ENCODE peak calls at places on chromosomes 5 and 9, in six cellular contexts. M is PC-3; U is thyroid gland; R is CD8-positive, alpha-beta T cell; L is osteocyte; W is upper lobe of right lung. F is an unnamed sample.

GRCh38 chr5:169013208-169013728 is 287.7 kb downstream of the SLIT3 start:
- DNase-seq in W (no peak), M (no peak), L (no peak), R (no peak), U (no peak), F (no peak)

GRCh38 chr9:89022071-89022721 is 30.9 kb downstream of the S1PR3 start:
- DNase-seq in M (peak), R (no peak), L (no peak), U (peak), W (peak), F (no peak)

GRCh38 chr9:126376311-126376902 is 49.8 kb downstream of the MVB12B start:
- DNase-seq in R (no peak), L (no peak), M (no peak), W (no peak), U (no peak), F (peak)

GRCh38 chr5:72501475-72501874 is 5.7 kb downstream of the ZNF366 start:
- DNase-seq in U (no peak), L (no peak), M (no peak), W (no peak), R (no peak), F (no peak)

GRCh38 chr9:34253460-34253837 is 74.6 kb downstream of the UBAP1 start:
- DNase-seq in M (peak), W (no peak), L (no peak), R (no peak), U (no peak), F (no peak)

GRCh38 chr9:96071245-96072124 is 196.0 kb downstream of the ERCC6L2 start:
- DNase-seq in U (peak), W (no peak), M (peak), L (no peak), R (no peak), F (no peak)

GRCh38 chr5:131999471-131999931 is 12.0 kb downstream of the ACSL6 start:
- DNase-seq in W (peak), R (no peak), L (no peak), M (no peak), U (no peak), F (no peak)

GRCh38 chr5:139574641-139575312 is 13.6 kb downstream of the UBE2D2 start:
- DNase-seq in L (no peak), U (no peak), M (peak), R (no peak), W (no peak), F (no peak)

GRCh38 chr9:69996947-69997346 is 46.7 kb upstream of the MAMDC2 start:
- DNase-seq in R (no peak), U (peak), M (no peak), W (no peak), L (no peak), F (no peak)

GRCh38 chr5:142753114-142753764 is 16.9 kb upstream of the ARHGAP26 start:
- DNase-seq in L (no peak), U (peak), W (peak), M (peak), R (no peak), F (no peak)

GRCh38 chr5:10202089-10202753 is 47.5 kb downstream of the ATPSCKMT start:
- DNase-seq in M (no peak), L (no peak), R (no peak), U (no peak), W (no peak), F (no peak)

GRCh38 chr5:76724871-76725270 is 8.9 kb downstream of the F2R start:
- DNase-seq in L (no peak), R (no peak), M (no peak), W (no peak), U (no peak), F (no peak)

GRCh38 chr5:17127743-17128231 is 89.6 kb upstream of the BASP1 start:
- DNase-seq in M (peak), L (no peak), W (no peak), R (no peak), U (no peak), F (no peak)

GRCh38 chr5:98314262-98314661 is 459.2 kb upstream of the RGMB start:
- DNase-seq in U (no peak), L (no peak), R (no peak), M (peak), W (no peak), F (no peak)

GRCh38 chr5:94785111-94785510 is 166.6 kb downstream of the SLF1 start:
- DNase-seq in U (no peak), M (peak), L (no peak), R (no peak), W (no peak), F (no peak)

GRCh38 chr9:35603506-35603985 is 1.5 kb upstream of the TESK1 start:
- DNase-seq in L (no peak), R (no peak), U (peak), W (no peak), M (peak), F (no peak)

GRCh38 chr5:112779531-112779930 is 41.8 kb downstream of the APC start:
- DNase-seq in U (no peak), R (no peak), M (peak), L (no peak), W (no peak), F (no peak)

GRCh38 chr5:171207256-171207866 is 101.7 kb upstream of the TLX3 start:
- DNase-seq in M (peak), U (no peak), L (no peak), W (no peak), R (no peak), F (no peak)

GRCh38 chr9:129569506-129570449 is 51.1 kb downstream of the C9orf50 start:
- DNase-seq in R (no peak), W (no peak), L (no peak), M (peak), U (peak), F (no peak)

GRCh38 chr9:112075009-112075378 is 100.1 kb downstream of the SUSD1 start:
- DNase-seq in U (no peak), W (no peak), L (no peak), M (no peak), R (no peak), F (no peak)

GRCh38 chr9:37036237-37037136 is 2.4 kb upstream of the PAX5 start:
- DNase-seq in M (peak), R (no peak), L (no peak), U (peak), W (peak), F (no peak)

GRCh38 chr5:10994088-10994986 is 233.3 kb upstream of the DAP start:
- DNase-seq in L (no peak), R (no peak), U (no peak), W (no peak), M (no peak), F (no peak)

GRCh38 chr5:174724484-174725260 is at the start of gene MSX2:
- DNase-seq in M (peak), W (peak), L (peak), R (no peak), U (peak), F (peak)

GRCh38 chr9:15722888-15723287 is 170.0 kb downstream of the CCDC171 start:
- DNase-seq in W (no peak), L (no peak), U (peak), M (no peak), R (no peak), F (no peak)

GRCh38 chr9:132824151-132824550 is 53.9 kb downstream of the AK8 start:
- DNase-seq in L (no peak), R (no peak), M (no peak), W (peak), U (no peak), F (no peak)

GRCh38 chr9:69397384-69398214 is 72.6 kb downstream of the ENTREP1 start:
- DNase-seq in R (no peak), L (no peak), W (no peak), M (peak), U (no peak), F (no peak)

GRCh38 chr5:117394506-117395157 is 820.0 kb upstream of the SEMA6A start:
- DNase-seq in U (no peak), L (no peak), R (no peak), W (no peak), M (no peak), F (no peak)

GRCh38 chr5:161027763-161028162 is 175.8 kb upstream of the ATP10B start:
- DNase-seq in M (no peak), U (no peak), W (no peak), L (no peak), R (no peak), F (no peak)

GRCh38 chr5:66633754-66634153 is 37.6 kb downstream of the MAST4 start:
- DNase-seq in M (no peak), R (no peak), W (no peak), L (no peak), U (no peak), F (no peak)

GRCh38 chr5:146507428-146507827 is 8.6 kb downstream of the GPR151 start:
- DNase-seq in L (no peak), W (no peak), U (no peak), R (no peak), M (no peak), F (no peak)

GRCh38 chr5:94621763-94622162 is 3.3 kb downstream of the SLF1 start:
- DNase-seq in R (no peak), W (no peak), U (no peak), M (no peak), L (no peak), F (no peak)

GRCh38 chr9:134660407-134660806 is 18.8 kb downstream of the COL5A1 start:
- DNase-seq in M (peak), W (no peak), L (no peak), R (no peak), U (no peak), F (no peak)

GRCh38 chr5:154334406-154335041 is 111.3 kb upstream of the SAP30L start:
- DNase-seq in M (no peak), L (no peak), W (no peak), U (no peak), R (no peak), F (no peak)

GRCh38 chr5:36311967-36312366 is 10.3 kb upstream of the RANBP3L start:
- DNase-seq in L (no peak), W (no peak), M (no peak), U (no peak), R (no peak), F (no peak)

GRCh38 chr5:128597151-128597550 is 59.1 kb upstream of the FBN2 start:
- DNase-seq in R (no peak), U (no peak), L (no peak), M (no peak), W (no peak), F (no peak)

GRCh38 chr5:14912206-14912605 is 40.6 kb upstream of the ANKH start:
- DNase-seq in U (no peak), R (no peak), M (no peak), L (no peak), W (no peak), F (no peak)

GRCh38 chr9:122392714-122393113 is 21.9 kb downstream of the PTGS1 start:
- DNase-seq in W (no peak), M (no peak), R (no peak), L (no peak), U (no peak), F (no peak)

GRCh38 chr9:131575121-131575640 is 29.9 kb downstream of the PRRT1B start:
- DNase-seq in L (no peak), M (no peak), R (no peak), W (no peak), U (no peak), F (no peak)

GRCh38 chr9:131575946-131576853 is 30.9 kb downstream of the PRRT1B start:
- DNase-seq in L (no peak), W (no peak), R (no peak), U (no peak), M (no peak), F (no peak)

GRCh38 chr9:131578778-131579504 is 33.6 kb downstream of the PRRT1B start:
- DNase-seq in M (no peak), R (peak), W (no peak), U (no peak), L (no peak), F (no peak)

GRCh38 chr9:131578016-131578415 is 32.7 kb downstream of the PRRT1B start:
- DNase-seq in U (no peak), L (no peak), M (no peak), R (no peak), W (no peak), F (no peak)

DNA sequence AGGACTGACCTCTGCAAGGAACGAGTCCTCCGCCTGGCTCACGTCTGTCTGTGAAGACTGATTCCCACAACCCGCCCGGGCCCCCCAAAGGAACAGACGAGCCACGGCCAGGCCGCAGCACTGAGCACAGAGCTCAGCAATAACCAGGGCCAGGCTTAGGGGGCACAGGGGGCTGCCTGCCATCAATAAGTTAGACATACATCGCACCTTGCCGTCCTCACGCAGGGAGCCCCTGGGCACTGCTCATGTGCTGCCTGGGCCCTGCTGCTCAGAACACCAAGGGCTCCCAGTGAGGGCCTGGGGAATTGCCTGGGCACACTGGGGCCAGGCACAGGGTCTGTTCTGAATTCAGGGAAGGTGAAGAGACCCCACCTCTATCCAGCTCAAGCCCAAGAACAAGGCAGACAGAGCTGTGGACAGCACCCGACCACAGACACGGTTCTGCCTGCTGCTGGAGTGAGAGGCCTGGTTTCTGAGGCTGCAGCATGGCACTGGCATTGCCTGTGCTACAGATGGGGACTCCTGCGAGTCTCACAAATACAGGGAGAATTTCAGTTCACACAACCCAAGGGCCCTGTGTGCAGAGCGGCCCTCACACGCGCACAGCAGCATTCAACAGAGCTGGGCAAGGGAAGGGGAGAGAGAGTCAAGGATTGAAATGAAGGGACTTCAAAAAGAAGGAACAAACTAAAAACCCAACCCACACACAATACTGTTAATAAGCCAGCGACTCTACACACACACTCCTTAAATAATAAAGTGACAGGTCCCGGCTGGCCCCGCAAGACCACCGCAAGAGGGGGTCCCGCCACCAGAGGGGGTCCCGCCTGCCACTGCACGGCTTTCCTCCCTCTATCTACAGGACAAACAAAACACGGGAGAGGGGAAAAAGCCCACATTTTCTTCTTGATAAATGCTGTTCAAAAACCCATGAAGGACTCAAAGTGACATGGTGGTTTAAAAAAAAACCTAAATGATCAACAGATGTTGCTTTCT is 32.0 kb downstream of the PRRT1B start:
- DNase-seq in R (no peak), W (no peak), L (no peak), M (no peak), U (no peak), F (no peak)
- TF ChIP-seq CTCF in R (no peak), W (no peak), L (no peak), M (no peak), U (no peak), F (peak)

DNA sequence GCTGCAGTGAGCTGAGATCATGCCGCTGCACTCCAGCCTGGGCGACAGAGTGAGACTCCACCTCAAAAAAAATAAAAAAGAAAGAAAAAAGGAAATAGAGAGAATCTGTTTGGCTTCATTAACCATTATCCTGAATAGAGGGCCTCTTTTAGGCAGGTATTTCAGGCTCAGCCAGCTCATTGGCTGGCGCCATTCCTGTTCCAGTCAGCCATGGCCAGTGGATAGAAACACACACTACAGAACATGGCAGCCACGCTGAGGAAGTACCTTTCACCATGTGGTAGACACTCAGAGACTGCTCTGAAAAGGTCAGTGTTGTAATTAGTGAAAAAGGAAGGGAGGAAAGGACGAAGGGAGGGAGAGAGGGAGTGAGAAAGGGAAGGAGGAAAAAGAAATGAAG is 340.0 kb upstream of the ACTBL2 start:
- DNase-seq in L (no peak), W (no peak), M (no peak), U (no peak), R (no peak), F (no peak)
- TF ChIP-seq CTCF in L (no peak), W (no peak), M (no peak), U (no peak), R (no peak), F (no peak)

DNA sequence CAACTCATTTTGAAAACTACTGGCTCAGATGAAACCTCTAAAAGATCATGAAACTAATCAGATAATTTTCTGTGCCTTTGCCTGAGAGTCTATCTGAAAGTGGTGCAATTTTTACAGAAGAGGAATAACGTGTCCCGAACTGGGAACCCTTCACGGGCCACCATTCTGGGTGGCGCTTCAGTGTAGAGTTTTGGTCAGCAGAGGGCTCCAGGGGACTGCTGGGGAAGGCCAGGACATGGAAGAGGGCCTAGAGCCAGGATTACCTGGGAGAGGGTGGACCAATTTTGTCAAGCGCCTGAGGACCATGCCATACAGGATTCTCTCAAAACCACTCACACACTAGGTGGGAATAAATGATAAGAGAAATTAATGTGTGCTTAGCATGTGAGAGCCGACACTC is 49.7 kb upstream of the PLEKHG4B start:
- DNase-seq in U (peak), R (no peak), M (peak), W (no peak), L (no peak), F (no peak)
- TF ChIP-seq CTCF in U (no peak), R (no peak), M (peak), W (peak), L (peak), F (peak)

GRCh38 chr5:141354900-141355469 is at the start of gene PCDHGA4:
- DNase-seq in M (no peak), L (no peak), R (no peak), U (no peak), W (no peak), F (no peak)
- TF ChIP-seq CTCF in M (peak), L (no peak), R (peak), U (peak), W (peak), F (peak)

GRCh38 chr5:1052641-1053390 is 44.2 kb downstream of the NKD2 start:
- DNase-seq in L (no peak), M (no peak), R (no peak), U (no peak), W (no peak), F (no peak)
- TF ChIP-seq CTCF in L (no peak), M (peak), R (no peak), U (no peak), W (no peak), F (no peak)

GRCh38 chr5:81349161-81349560 is 44.8 kb downstream of the ACOT12 start:
- DNase-seq in U (no peak), R (no peak), M (no peak), W (no peak), L (no peak), F (no peak)
- TF ChIP-seq CTCF in U (no peak), R (no peak), M (no peak), W (no peak), L (no peak), F (no peak)

GRCh38 chr5:37840036-37840909 is at the start of gene GDNF:
- DNase-seq in M (peak), U (no peak), W (peak), L (no peak), R (no peak), F (peak)
- TF ChIP-seq CTCF in M (peak), U (no peak), W (no peak), L (peak), R (no peak), F (peak)

GRCh38 chr5:73783823-73784222 is 157.8 kb downstream of the ARHGEF28 start:
- DNase-seq in W (no peak), U (no peak), R (no peak), L (no peak), M (peak), F (no peak)
- TF ChIP-seq CTCF in W (peak), U (no peak), R (no peak), L (peak), M (peak), F (peak)

GRCh38 chr5:33891731-33892418 is at the start of gene ADAMTS12:
- DNase-seq in L (peak), R (no peak), M (no peak), W (peak), U (peak), F (peak)

GRCh38 chr5:33892419-33893151 is 795 bp upstream of the ADAMTS12 start:
- DNase-seq in W (no peak), M (peak), U (peak), R (no peak), L (no peak), F (no peak)

GRCh38 chr5:33888582-33888981 is 3.2 kb downstream of the ADAMTS12 start:
- DNase-seq in M (no peak), L (no peak), W (no peak), R (no peak), U (no peak), F (no peak)

GRCh38 chr5:33890147-33890546 is 1.6 kb downstream of the ADAMTS12 start:
- DNase-seq in W (no peak), M (no peak), R (no peak), L (no peak), U (no peak), F (no peak)

GRCh38 chr5:33890633-33891032 is 1.2 kb downstream of the ADAMTS12 start:
- DNase-seq in L (no peak), M (no peak), U (no peak), W (no peak), R (no peak), F (no peak)
- TF ChIP-seq CTCF in L (peak), M (no peak), U (no peak), W (no peak), R (no peak), F (peak)

F was measured in progenitor cell of endocrine pancreas.